ENCODE peak calls at places on chromosomes 4 and X, in seven cellular contexts. U is NCI-H2029; T is stimulated activated CD8-positive, alpha-beta memory T cell treated with anti-CD3 and anti-CD28 coated beads, Interleukin-15, amount 100 ng/mL, for 1 hour; K is stimulated activated CD4-positive, alpha-beta T cell treated with anti-CD3 and anti-CD28 coated beads, Interleukin-2, amount 100 ng/mL, for 24 hours; S is brain pericyte; Q is CD4-positive, alpha-beta T cell; B is activated CD4-positive, alpha-beta T cell treated with anti-CD3 and anti-CD28 coated beads, Interleukin-2, amount 10 ng/mL, durations not matched to agents 24 days and 14 days. D is an unnamed sample.
A peak's percentile ranks its signal among the peaks of the same experiment; 100 is the strongest.

GRCh38 chr4:1985287-1985686 is 23.5 kb downstream of the NELFA start:
- DNase-seq in U (no peak), T (no peak), K (no peak), S (no peak), Q (no peak), B (no peak), D (no peak)

GRCh38 chr4:100391913-100392312 is 125.9 kb downstream of the EMCN start:
- DNase-seq in U (no peak), T (no peak), K (no peak), S (no peak), Q (no peak), B (no peak), D (no peak)

GRCh38 chr4:12852338-12853307 is 631.5 kb downstream of the RAB28 start:
- DNase-seq in U (peak; percentile 86), T (no peak), K (no peak), S (peak; percentile 5), Q (no peak), B (no peak), D (peak; percentile 2)

GRCh38 chr4:119124314-119124713 is 11.3 kb upstream of the MYOZ2 start:
- DNase-seq in U (no peak), T (no peak), K (no peak), S (no peak), Q (no peak), B (no peak), D (no peak)

GRCh38 chrX:10054396-10054795 is 87.2 kb downstream of the CLDN34 start:
- DNase-seq in U (peak; percentile 52), T (no peak), K (no peak), S (no peak), Q (no peak), B (no peak), D (no peak)

GRCh38 chrX:56318076-56318475 is 85.9 kb downstream of the KLF8 start:
- DNase-seq in U (no peak), T (no peak), K (no peak), S (no peak), Q (no peak), B (no peak), D (no peak)

GRCh38 chr4:71526626-71527406 is 188.0 kb downstream of the SLC4A4 start:
- DNase-seq in U (no peak), T (no peak), K (no peak), S (no peak), Q (no peak), B (no peak), D (no peak)

GRCh38 chrX:110180176-110180927 is 137.5 kb downstream of the AMMECR1 start:
- DNase-seq in U (no peak), T (no peak), K (no peak), S (no peak), Q (no peak), B (no peak), D (no peak)

GRCh38 chrX:68714856-68715255 is 67.4 kb downstream of the STARD8 start:
- DNase-seq in U (no peak), T (no peak), K (no peak), S (no peak), Q (no peak), B (no peak), D (no peak)

GRCh38 chrX:6558979-6559378 is 24.1 kb upstream of the VCX3A start:
- DNase-seq in U (no peak), T (no peak), K (no peak), S (no peak), Q (no peak), B (no peak), D (no peak)

GRCh38 chrX:119479845-119480244 is 11.6 kb downstream of the SLC25A5 start:
- DNase-seq in U (peak; percentile 39), T (no peak), K (no peak), S (no peak), Q (no peak), B (no peak), D (no peak)

GRCh38 chrX:110082156-110082555 is 79.2 kb downstream of the TMEM164 start:
- DNase-seq in U (peak; percentile 45), T (no peak), K (no peak), S (no peak), Q (no peak), B (no peak), D (no peak)

GRCh38 chrX:78237127-78237526 is 90.3 kb downstream of the CYSLTR1 start:
- DNase-seq in U (no peak), T (no peak), K (no peak), S (no peak), Q (no peak), B (no peak), D (no peak)

GRCh38 chrX:136186023-136186413 is 38.7 kb downstream of the FHL1 start:
- DNase-seq in U (no peak), T (no peak), K (no peak), S (no peak), Q (no peak), B (no peak), D (no peak)

GRCh38 chrX:64206556-64207162 is 1.2 kb upstream of the AMER1 start:
- DNase-seq in U (no peak), T (no peak), K (no peak), S (no peak), Q (no peak), B (no peak), D (no peak)

GRCh38 chrX:104195489-104196084 is 29.3 kb downstream of the FAM199X start:
- DNase-seq in U (no peak), T (no peak), K (no peak), S (no peak), Q (no peak), B (peak; percentile 65), D (peak; percentile 4)

GRCh38 chrX:120561634-120562568 is 1.1 kb upstream of the CUL4B start:
- DNase-seq in U (no peak), T (no peak), K (no peak), S (no peak), Q (no peak), B (no peak), D (no peak)

D was measured in smooth muscle cell of the brain vasculature.